ENCODE peak calls at places on chromosomes 6 and 20, in seven cellular contexts. Z is left lung, J is right lobe of liver, U is heart right ventricle, G is cardiac fibroblast, O is HFFc6, A is fibroblast of mammary gland. R is an unnamed sample.

GRCh38 chr20:14555676-14556075 is 218.3 kb upstream of the FLRT3 start:
- DNase-seq in Z (no peak), J (no peak), U (no peak), G (no peak), O (no peak), A (no peak), R (no peak)

GRCh38 chr6:4017847-4018193 is 61.1 kb downstream of the FAM217A start:
- DNase-seq in Z (no peak), J (no peak), U (no peak), G (peak; percentile 61), O (peak; percentile 22), A (peak; percentile 62), R (no peak)

GRCh38 chr20:21505161-21505809 is 8.6 kb downstream of the NKX2-2 start:
- DNase-seq in Z (peak; percentile 53), J (peak; percentile 83), U (peak; percentile 54), G (peak; percentile 59), O (peak; percentile 25), A (peak; percentile 56), R (no peak)

GRCh38 chr6:12545837-12546658 is 170.5 kb upstream of the PHACTR1 start:
- DNase-seq in Z (no peak), J (no peak), U (no peak), G (peak; percentile 79), O (peak; percentile 70), A (peak; percentile 43), R (no peak)

GRCh38 chr20:56925696-56926101 is 296.6 kb downstream of the TFAP2C start:
- DNase-seq in Z (no peak), J (no peak), U (no peak), G (no peak), O (no peak), A (no peak), R (no peak)

GRCh38 chr6:25084508-25084833 is 148.7 kb upstream of the RIPOR2 start:
- DNase-seq in Z (no peak), J (no peak), U (no peak), G (no peak), O (no peak), A (no peak), R (no peak)

GRCh38 chr6:401239-401993 is 9.9 kb downstream of the IRF4 start:
- DNase-seq in Z (no peak), J (no peak), U (no peak), G (no peak), O (no peak), A (no peak), R (no peak)

GRCh38 chr6:158669145-158670035 is 19.5 kb downstream of the SYTL3 start:
- DNase-seq in Z (no peak), J (no peak), U (no peak), G (no peak), O (no peak), A (peak; percentile 40), R (no peak)

GRCh38 chr6:46638650-46639049 is 14.0 kb downstream of the CYP39A1 start:
- DNase-seq in Z (no peak), J (no peak), U (no peak), G (no peak), O (no peak), A (no peak), R (no peak)

GRCh38 chr6:30357678-30358339 is 12.9 kb downstream of the RPP21 start:
- DNase-seq in Z (no peak), J (no peak), U (peak; percentile 31), G (peak; percentile 85), O (peak; percentile 51), A (peak; percentile 79), R (no peak)

GRCh38 chr6:116218172-116218633 is 35.7 kb downstream of the TSPYL4 start:
- DNase-seq in Z (no peak), J (no peak), U (no peak), G (peak; percentile 52), O (peak; percentile 43), A (peak; percentile 28), R (no peak)
- TF ChIP-seq CTCF in Z (peak; percentile 44), J (peak; percentile 59), U (peak; percentile 67), G (peak; percentile 45), O (peak; percentile 85), A (peak; percentile 36), R (peak; percentile 87)

GRCh38 chr20:17664025-17664638 is 17.9 kb downstream of the RRBP1 start:
- DNase-seq in Z (no peak), J (no peak), U (no peak), G (no peak), O (no peak), A (peak; percentile 65), R (no peak)
- TF ChIP-seq CTCF in Z (no peak), J (no peak), U (no peak), G (no peak), O (no peak), A (no peak), R (no peak)

GRCh38 chr6:104716858-104717257 is 142.9 kb downstream of the HACE1 start:
- DNase-seq in Z (no peak), J (no peak), U (no peak), G (no peak), O (no peak), A (no peak), R (no peak)
- TF ChIP-seq CTCF in Z (no peak), J (no peak), U (no peak), G (no peak), O (no peak), A (no peak), R (no peak)

DNA sequence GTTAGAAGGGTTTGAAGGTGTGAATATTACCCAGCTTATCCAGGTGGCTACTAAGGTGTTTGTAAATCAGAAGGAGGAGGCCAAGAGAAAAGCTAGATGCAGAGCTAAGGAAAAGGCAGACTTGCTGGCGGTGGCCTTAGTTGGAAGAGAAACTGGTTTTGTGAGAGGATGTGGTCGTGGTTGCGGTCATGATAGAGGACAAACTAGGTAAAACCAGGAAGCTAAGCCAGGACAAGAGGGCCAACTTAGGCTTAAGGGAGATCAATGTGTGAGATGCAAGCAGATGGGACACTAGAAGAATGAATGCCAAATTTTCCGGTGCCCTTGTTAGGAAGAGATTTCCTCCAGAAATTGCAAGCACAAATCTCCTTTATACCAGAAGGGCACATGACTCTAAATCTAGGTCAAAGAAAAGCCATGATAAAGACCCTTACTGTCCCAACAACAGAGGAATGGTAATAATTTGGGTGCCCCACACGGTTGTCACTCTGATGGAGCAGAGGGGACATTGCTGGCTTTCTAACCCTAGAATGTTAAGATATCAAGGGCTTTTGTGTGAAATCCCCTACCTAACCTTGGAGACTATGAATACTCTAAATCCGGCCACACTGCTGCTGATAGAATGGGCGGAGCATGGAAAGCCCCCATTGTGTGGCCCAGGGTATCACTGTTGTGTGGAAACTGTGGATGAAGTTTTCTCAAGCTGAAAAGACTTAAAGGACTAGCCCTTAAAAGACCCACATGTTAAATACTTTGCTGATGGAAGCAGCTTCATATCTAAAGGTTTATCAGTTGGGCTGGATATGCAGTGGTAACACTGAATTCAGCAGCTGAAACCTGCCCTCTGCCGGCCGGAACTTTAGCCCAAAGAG is 7.8 kb downstream of the IL22RA2 start:
- DNase-seq in Z (no peak), J (no peak), U (no peak), G (peak; percentile 34), O (peak; percentile 26), A (peak; percentile 24), R (no peak)
- TF ChIP-seq CTCF in Z (no peak), J (peak; percentile 50), U (peak; percentile 40), G (peak; percentile 46), O (peak; percentile 76), A (peak; percentile 41), R (peak; percentile 17)

R was measured in chondrocyte.